ENCODE peak calls at places on chromosomes 12 and 14, in eight cellular contexts. J is mesenchymal stem cell, U is Panc1, P is mesendoderm, K is colonic mucosa, H is lower lobe of right lung, A is hepatocyte, F is left ventricle myocardium inferior. X is an unnamed sample.

GRCh38 chr14:59189281-59189821 is 884 bp downstream of the DAAM1 start:
- DNase-seq in J (no peak), U (no peak), P (peak; percentile 79), K (peak; percentile 42), H (peak; percentile 51), A (peak; percentile 54), F (no peak), X (peak; percentile 22)

GRCh38 chr12:53967451-53968059 is 5.4 kb upstream of the HOXC11 start:
- DNase-seq in J (no peak), U (no peak), P (no peak), K (no peak), H (no peak), A (no peak), F (no peak), X (peak; percentile 32)

GRCh38 chr14:93163570-93163969 is 21.1 kb downstream of the MOAP1 start:
- DNase-seq in J (no peak), U (no peak), P (no peak), K (no peak), H (no peak), A (no peak), F (no peak), X (no peak)

GRCh38 chr12:101715045-101715444 is 17.6 kb downstream of the CHPT1 start:
- DNase-seq in J (no peak), U (no peak), P (no peak), K (no peak), H (no peak), A (no peak), F (no peak), X (no peak)

GRCh38 chr12:114580306-114580705 is 103.7 kb downstream of the TBX3 start:
- DNase-seq in J (no peak), U (no peak), P (no peak), K (no peak), H (no peak), A (no peak), F (no peak), X (no peak)

GRCh38 chr12:10624631-10625030 is 11.2 kb upstream of the MAGOHB start:
- DNase-seq in J (no peak), U (no peak), P (no peak), K (no peak), H (no peak), A (no peak), F (no peak), X (no peak)

GRCh38 chr12:20004951-20005350 is 363.4 kb upstream of the PDE3A start:
- DNase-seq in J (peak; percentile 37), U (no peak), P (no peak), K (no peak), H (no peak), A (no peak), F (no peak), X (no peak)

GRCh38 chr12:18955594-18955993 is 173.9 kb upstream of the PLEKHA5 start:
- DNase-seq in J (peak; percentile 6), U (no peak), P (no peak), K (no peak), H (no peak), A (no peak), F (no peak), X (no peak)

GRCh38 chr12:107287436-107288413 is 194.4 kb upstream of the CRY1 start:
- DNase-seq in J (no peak), U (no peak), P (no peak), K (no peak), H (no peak), A (no peak), F (no peak), X (no peak)

GRCh38 chr12:104501641-104502040 is 44.9 kb downstream of the CHST11 start:
- DNase-seq in J (no peak), U (no peak), P (no peak), K (no peak), H (no peak), A (no peak), F (no peak), X (no peak)

GRCh38 chr12:97745406-97746101 is 282.9 kb downstream of the RMST start:
- DNase-seq in J (no peak), U (no peak), P (no peak), K (no peak), H (no peak), A (no peak), F (no peak), X (no peak)

GRCh38 chr12:111775205-111776193 is 8.8 kb downstream of the ALDH2 start:
- DNase-seq in J (peak; percentile 90), U (no peak), P (peak; percentile 93), K (peak; percentile 93), H (peak; percentile 94), A (peak; percentile 89), F (peak; percentile 88), X (peak; percentile 72)

GRCh38 chr12:93884794-93885460 is 207.8 kb downstream of the CRADD start:
- DNase-seq in J (peak; percentile 28), U (no peak), P (peak; percentile 73), K (no peak), H (no peak), A (no peak), F (no peak), X (no peak)

GRCh38 chr14:56648508-56649301 is 69.1 kb downstream of the TMEM260 start:
- DNase-seq in J (no peak), U (no peak), P (peak; percentile 42), K (no peak), H (no peak), A (no peak), F (no peak), X (no peak)

GRCh38 chr12:90938451-90938850 is 16.5 kb downstream of the CCER1 start:
- DNase-seq in J (peak; percentile 75), U (no peak), P (peak; percentile 32), K (no peak), H (no peak), A (peak; percentile 25), F (no peak), X (no peak)

GRCh38 chr14:29930283-29930682 is 2.6 kb upstream of the PRKD1 start:
- DNase-seq in J (peak; percentile 33), U (no peak), P (peak; percentile 60), K (no peak), H (no peak), A (no peak), F (no peak), X (no peak)

GRCh38 chr12:75177997-75178396 is 31.6 kb downstream of the KCNC2 start:
- DNase-seq in J (peak; percentile 93), U (peak; percentile 67), P (no peak), K (no peak), H (no peak), A (peak; percentile 19), F (no peak), X (no peak)

GRCh38 chr14:37903561-37904191 is 304.0 kb upstream of the SSTR1 start:
- DNase-seq in J (peak; percentile 56), U (peak; percentile 8), P (peak; percentile 58), K (no peak), H (no peak), A (peak; percentile 77), F (no peak), X (no peak)

GRCh38 chr14:100288382-100289185 is 17.7 kb downstream of the SLC25A29 start:
- DNase-seq in J (no peak), U (no peak), P (no peak), K (no peak), H (no peak), A (no peak), F (no peak), X (peak; percentile 24)

GRCh38 chr12:77577756-77578155 is 252.9 kb upstream of the NAV3 start:
- DNase-seq in J (no peak), U (no peak), P (no peak), K (no peak), H (no peak), A (no peak), F (no peak), X (no peak)

GRCh38 chr12:32455607-32456063 is 56.3 kb downstream of the FGD4 start:
- DNase-seq in J (peak; percentile 77), U (peak; percentile 55), P (peak; percentile 59), K (peak; percentile 49), H (no peak), A (peak; percentile 76), F (no peak), X (no peak)

GRCh38 chr12:67681145-67681778 is 32.7 kb downstream of the DYRK2 start:
- DNase-seq in J (peak; percentile 94), U (peak; percentile 8), P (no peak), K (no peak), H (no peak), A (peak; percentile 47), F (no peak), X (no peak)

GRCh38 chr12:66903782-66904396 is 225.0 kb upstream of the GRIP1 start:
- DNase-seq in J (no peak), U (no peak), P (no peak), K (no peak), H (no peak), A (no peak), F (no peak), X (no peak)

GRCh38 chr14:51619551-51619950 is 32.2 kb upstream of the FRMD6 start:
- DNase-seq in J (no peak), U (no peak), P (no peak), K (no peak), H (no peak), A (no peak), F (no peak), X (no peak)
- H3K36me3 ChIP-seq in J (no peaks in the 10 kb centered on the region), U (no peaks in the 10 kb centered on the region), P (no peaks in the 10 kb centered on the region), K (no peaks in the 10 kb centered on the region), H (no peaks in the 10 kb centered on the region), A (no peaks in the 10 kb centered on the region), F (no peaks in the 10 kb centered on the region), X (no peaks in the 10 kb centered on the region)

DNA sequence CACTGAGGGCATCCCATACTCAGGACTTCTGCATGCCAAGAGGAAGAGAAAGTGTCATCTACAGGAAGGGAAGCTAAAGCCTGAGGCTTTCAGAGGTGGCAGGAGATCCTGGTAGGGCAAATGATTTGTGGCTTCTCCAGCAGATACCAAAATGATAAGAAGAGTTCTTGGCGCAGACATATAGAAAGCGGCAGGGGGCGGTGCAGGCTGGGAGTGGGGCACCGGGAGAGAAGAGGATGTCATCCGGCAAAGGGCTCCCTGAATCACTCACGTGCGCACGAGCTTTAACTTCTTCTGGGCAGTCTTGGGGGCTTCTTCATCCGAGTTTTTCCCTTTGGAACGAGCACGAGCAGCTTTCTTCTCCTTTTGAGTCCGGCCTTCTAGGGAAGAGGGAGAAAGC is 5.2 kb upstream of the ACRBP start:
- DNase-seq in J (no peak), U (no peak), P (no peak), K (no peak), H (peak; percentile 13), A (no peak), F (no peak), X (no peak)
- H3K36me3 ChIP-seq in J (peaks cover 75% of the 10 kb centered on the region), U (no peaks in the 10 kb centered on the region), P (peaks cover 4% of the 10 kb centered on the region), K (peaks cover 8% of the 10 kb centered on the region), H (peaks cover 92% of the 10 kb centered on the region), A (no peaks in the 10 kb centered on the region), F (peaks cover 83% of the 10 kb centered on the region), X (peaks cover 93% of the 10 kb centered on the region)

DNA sequence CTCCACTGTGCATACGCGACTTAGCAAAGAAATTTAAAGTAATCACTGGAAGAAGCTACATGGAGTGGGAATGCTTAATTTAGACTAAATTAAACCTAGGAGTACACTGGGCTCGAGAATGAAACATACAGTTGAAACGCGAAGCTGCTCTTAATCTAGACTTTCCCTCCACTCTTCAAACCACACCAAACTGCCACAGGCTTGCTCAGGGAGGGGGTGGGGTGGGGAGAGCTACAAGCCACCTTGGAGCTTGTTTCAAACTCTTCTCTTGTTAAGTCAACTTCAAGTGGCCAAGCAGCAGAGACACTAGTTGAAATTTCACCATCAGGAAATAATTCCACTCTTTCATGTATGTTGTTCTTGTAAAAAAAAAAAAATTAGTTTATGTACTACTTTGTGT is 69.9 kb downstream of the SLC38A1 start:
- DNase-seq in J (no peak), U (no peak), P (no peak), K (no peak), H (no peak), A (no peak), F (no peak), X (no peak)
- H3K36me3 ChIP-seq in J (peaks cover 6% of the 10 kb centered on the region), U (peaks cover 44% of the 10 kb centered on the region), P (peaks cover 34% of the 10 kb centered on the region), K (peaks cover 11% of the 10 kb centered on the region), H (peaks cover 70% of the 10 kb centered on the region), A (peaks cover 13% of the 10 kb centered on the region), F (peaks cover 57% of the 10 kb centered on the region), X (peaks cover 33% of the 10 kb centered on the region)

GRCh38 chr12:50004696-50005095 is 20.6 kb downstream of the RACGAP1 start:
- DNase-seq in J (peak; percentile 21), U (no peak), P (no peak), K (no peak), H (no peak), A (no peak), F (no peak), X (no peak)
- H3K36me3 ChIP-seq in J (peaks cover 25% of the 10 kb centered on the region), U (peaks cover 62% of the 10 kb centered on the region), P (peaks cover 9% of the 10 kb centered on the region), K (no peaks in the 10 kb centered on the region), H (peaks cover 24% of the 10 kb centered on the region), A (no peaks in the 10 kb centered on the region), F (no peaks in the 10 kb centered on the region), X (peaks cover 12% of the 10 kb centered on the region)